ENCODE peak calls at places on chromosomes 12 and 14, in six cellular contexts. C is AG08395, D is colonic mucosa, E is T-helper 1 cell, A is HEK293T, F is WTC11. R is an unnamed sample.

GRCh38 chr12:40752011-40752410 is 59.8 kb downstream of the CNTN1 start:
- DNase-seq in E (no peak), D (no peak), A (no peak), F (no peak), C (no peak), R (no peak)

GRCh38 chr14:89435527-89436273 is 18.7 kb upstream of the FOXN3 start:
- DNase-seq in D (no peak), C (no peak), A (no peak), F (no peak), E (no peak), R (no peak)

GRCh38 chr12:82414926-82415325 is 56.6 kb downstream of the METTL25 start:
- DNase-seq in C (no peak), E (no peak), F (no peak), A (no peak), D (no peak), R (no peak)

GRCh38 chr12:56157201-56158028 is 744 bp upstream of the MYL6 start:
- DNase-seq in A (peak; percentile 48), C (peak; percentile 81), D (peak; percentile 84), E (peak; percentile 55), F (peak; percentile 79), R (peak; percentile 59)

GRCh38 chr14:22820731-22821130 is 5.5 kb upstream of the SLC7A7 start:
- DNase-seq in D (no peak), C (no peak), F (no peak), A (no peak), E (no peak), R (no peak)

GRCh38 chr12:675562-675961 is 12.3 kb upstream of the NINJ2 start:
- DNase-seq in E (no peak), A (no peak), F (no peak), D (no peak), C (no peak), R (no peak)

GRCh38 chr14:76546426-76547221 is 170.7 kb downstream of the ESRRB start:
- DNase-seq in A (peak; percentile 81), C (no peak), F (peak; percentile 72), D (no peak), E (no peak), R (no peak)

GRCh38 chr14:103031956-103032355 is 25.4 kb downstream of the CDC42BPB start:
- DNase-seq in E (no peak), F (peak; percentile 41), D (peak; percentile 55), C (no peak), A (peak; percentile 39), R (no peak)

GRCh38 chr12:29707846-29708245 is 75.9 kb downstream of the TMTC1 start:
- DNase-seq in D (no peak), C (no peak), F (no peak), A (no peak), E (no peak), R (no peak)

GRCh38 chr12:3697311-3697870 is 55.5 kb downstream of the CRACR2A start:
- DNase-seq in C (no peak), A (no peak), D (no peak), E (no peak), F (no peak), R (no peak)

GRCh38 chr12:16407332-16407731 is 59.9 kb downstream of the MGST1 start:
- DNase-seq in A (no peak), C (no peak), D (no peak), E (no peak), F (no peak), R (no peak)

GRCh38 chr14:80419339-80419738 is 208.0 kb upstream of the DIO2 start:
- DNase-seq in E (no peak), D (no peak), F (no peak), C (no peak), A (no peak), R (no peak)

GRCh38 chr12:52823761-52824450 is 10.0 kb upstream of the KRT4 start:
- DNase-seq in A (no peak), C (no peak), F (no peak), E (no peak), D (no peak), R (no peak)

GRCh38 chr14:32985881-32986280 is 47.2 kb downstream of the NPAS3 start:
- DNase-seq in E (no peak), D (no peak), C (no peak), A (no peak), F (no peak), R (no peak)

GRCh38 chr12:116136340-116136739 is 141.2 kb downstream of the MED13L start:
- DNase-seq in F (no peak), D (no peak), C (no peak), E (no peak), A (no peak), R (no peak)

GRCh38 chr12:21677204-21677603 is 19.6 kb upstream of the LDHB start:
- DNase-seq in D (no peak), C (no peak), F (no peak), A (no peak), E (no peak), R (no peak)